ENCODE peak calls at places on chromosomes 13 and 19, in five cellular contexts. F is iPS DF 19.7, G is NAMALWA, N is GM04503, D is putamen. Z is an unnamed sample.

GRCh38 chr19:11196406-11197287 is 698 bp downstream of the KANK2 start:
- DNase-seq in F (no peak), G (no peak), N (no peak), D (no peak), Z (peak; percentile 85)

GRCh38 chr19:48325265-48325910 is at the start of gene EMP3:
- DNase-seq in F (no peak), G (peak; percentile 69), N (peak; percentile 80), D (no peak), Z (peak; percentile 91)

GRCh38 chr13:99320693-99321481 is 13.7 kb upstream of the GPR183 start:
- DNase-seq in F (no peak), G (peak; percentile 77), N (peak; percentile 69), D (no peak), Z (no peak)

GRCh38 chr13:44309771-44310767 is 63.6 kb upstream of the SERP2 start:
- DNase-seq in F (no peak), G (no peak), N (no peak), D (no peak), Z (no peak)

GRCh38 chr13:31160857-31161582 is 684 bp downstream of the HSPH1 start:
- DNase-seq in F (no peak), G (peak; percentile 79), N (peak; percentile 42), D (peak; percentile 65), Z (peak; percentile 70)

GRCh38 chr19:50925734-50926133 is 14.5 kb upstream of the KLK4 start:
- DNase-seq in F (no peak), G (no peak), N (no peak), D (no peak), Z (no peak)

GRCh38 chr13:30884543-30884942 is 21.5 kb upstream of the MEDAG start:
- DNase-seq in F (no peak), G (peak; percentile 89), N (no peak), D (no peak), Z (no peak)

GRCh38 chr19:3440082-3440481 is 40.2 kb downstream of the SMIM24 start:
- DNase-seq in F (no peak), G (peak; percentile 80), N (no peak), D (no peak), Z (peak; percentile 53)

GRCh38 chr19:42563352-42564210 is 31.1 kb downstream of the CEACAM8 start:
- DNase-seq in F (no peak), G (peak; percentile 64), N (peak; percentile 4), D (peak; percentile 45), Z (peak; percentile 64)

GRCh38 chr13:57408312-57408711 is 223.2 kb upstream of the PCDH17 start:
- DNase-seq in F (no peak), G (no peak), N (no peak), D (no peak), Z (no peak)

GRCh38 chr19:42199440-42200115 is 17.9 kb downstream of the DEDD2 start:
- DNase-seq in F (no peak), G (no peak), N (no peak), D (no peak), Z (no peak)

GRCh38 chr13:28503182-28503980 is 8.5 kb upstream of the FLT1 start:
- DNase-seq in F (peak; percentile 40), G (no peak), N (no peak), D (no peak), Z (no peak)

GRCh38 chr19:289651-290538 is 1.3 kb downstream of the PLPP2 start:
- DNase-seq in F (peak; percentile 85), G (peak; percentile 32), N (no peak), D (no peak), Z (peak; percentile 59)

GRCh38 chr13:101292711-101293110 is 123.6 kb downstream of the NALCN start:
- DNase-seq in F (no peak), G (no peak), N (no peak), D (no peak), Z (no peak)

GRCh38 chr13:110012102-110012739 is 225.8 kb upstream of the IRS2 start:
- DNase-seq in F (no peak), G (no peak), N (peak; percentile 92), D (no peak), Z (peak; percentile 59)

GRCh38 chr19:55545443-55545842 is at the start of gene SBK3:
- DNase-seq in F (no peak), G (no peak), N (no peak), D (no peak), Z (peak; percentile 5)

GRCh38 chr13:114161028-114161556 is 18.0 kb upstream of the CFAP97D2 start:
- DNase-seq in F (no peak), G (no peak), N (no peak), D (no peak), Z (no peak)

GRCh38 chr19:28882818-28883217 is 330.1 kb downstream of the UQCRFS1 start:
- DNase-seq in F (no peak), G (no peak), N (no peak), D (peak; percentile 16), Z (no peak)

GRCh38 chr19:1752757-1753728 is at the start of gene ONECUT3:
- DNase-seq in F (no peak), G (no peak), N (no peak), D (no peak), Z (no peak)

GRCh38 chr13:113411216-113412023 is 41.9 kb downstream of the ADPRHL1 start:
- DNase-seq in F (no peak), G (no peak), N (peak; percentile 93), D (no peak), Z (peak; percentile 95)

GRCh38 chr13:79407349-79407979 is 1.4 kb upstream of the RBM26 start:
- DNase-seq in F (no peak), G (peak; percentile 23), N (no peak), D (no peak), Z (no peak)

GRCh38 chr13:108375772-108376171 is 106.3 kb downstream of the TNFSF13B start:
- DNase-seq in F (no peak), G (no peak), N (no peak), D (no peak), Z (no peak)

GRCh38 chr19:48873476-48874308 is 1.5 kb downstream of the PPP1R15A start:
- DNase-seq in F (no peak), G (no peak), N (no peak), D (no peak), Z (no peak)

GRCh38 chr13:113162783-113163685 is 4.6 kb downstream of the PROZ start:
- DNase-seq in F (no peak), G (no peak), N (no peak), D (peak; percentile 20), Z (no peak)

GRCh38 chr19:34300962-34301361 is 46.6 kb downstream of the GARRE1 start:
- DNase-seq in F (no peak), G (no peak), N (no peak), D (no peak), Z (no peak)